ENCODE peak calls at places on chromosomes 2 and 18, in four cellular contexts. One of them, this sample, is unnamed.

GRCh38 chr2:231998046-231998445 is 36.5 kb downstream of the DIS3L2 start:
- DNase-seq in upper lobe of left lung: no peak
- DNase-seq in stomach: no peak
- DNase-seq in Calu3: no peak
- DNase-seq in this sample: no peak

GRCh38 chr2:102120261-102121259 is 22.0 kb upstream of the IL1R1 start:
- DNase-seq in stomach: peak; percentile 60
- DNase-seq in upper lobe of left lung: no peak
- DNase-seq in Calu3: no peak
- DNase-seq in this sample: no peak

GRCh38 chr2:176390276-176390675 is 121.0 kb downstream of the MTX2 start:
- DNase-seq in upper lobe of left lung: no peak
- DNase-seq in Calu3: no peak
- DNase-seq in stomach: no peak
- DNase-seq in this sample: no peak

GRCh38 chr2:234355798-234356365 is 141.0 kb downstream of the ARL4C start:
- DNase-seq in stomach: no peak
- DNase-seq in upper lobe of left lung: no peak
- DNase-seq in Calu3: no peak
- DNase-seq in this sample: no peak

GRCh38 chr18:77650799-77651385 is 401.2 kb downstream of the GALR1 start:
- DNase-seq in stomach: peak; percentile 57
- DNase-seq in Calu3: no peak
- DNase-seq in upper lobe of left lung: peak; percentile 67
- DNase-seq in this sample: peak; percentile 83

GRCh38 chr2:68320118-68320641 is 431 bp upstream of the CNRIP1 start:
- DNase-seq in Calu3: no peak
- DNase-seq in upper lobe of left lung: no peak
- DNase-seq in stomach: no peak
- DNase-seq in this sample: no peak

GRCh38 chr2:67752964-67753363 is 309.8 kb downstream of the C1D start:
- DNase-seq in stomach: no peak
- DNase-seq in Calu3: no peak
- DNase-seq in upper lobe of left lung: no peak
- DNase-seq in this sample: no peak

GRCh38 chr2:63950414-63950813 is 68.8 kb downstream of the VPS54 start:
- DNase-seq in Calu3: no peak
- DNase-seq in upper lobe of left lung: no peak
- DNase-seq in stomach: no peak
- DNase-seq in this sample: no peak

GRCh38 chr2:10865841-10866240 is 45.9 kb upstream of the KCNF1 start:
- DNase-seq in stomach: no peak
- DNase-seq in Calu3: no peak
- DNase-seq in upper lobe of left lung: no peak
- DNase-seq in this sample: no peak

GRCh38 chr18:55317832-55318231 is 270.2 kb downstream of the TCF4 start:
- DNase-seq in upper lobe of left lung: no peak
- DNase-seq in Calu3: no peak
- DNase-seq in stomach: no peak
- DNase-seq in this sample: no peak

GRCh38 chr2:95347681-95348608 is 50.8 kb downstream of the KCNIP3 start:
- DNase-seq in stomach: peak; percentile 23
- DNase-seq in Calu3: no peak
- DNase-seq in upper lobe of left lung: peak; percentile 17
- DNase-seq in this sample: no peak

GRCh38 chr2:182542501-182543258 is 115.8 kb upstream of the PDE1A start:
- DNase-seq in stomach: no peak
- DNase-seq in Calu3: no peak
- DNase-seq in upper lobe of left lung: no peak
- DNase-seq in this sample: no peak

GRCh38 chr2:43848174-43848573 is 9.4 kb downstream of the ABCG8 start:
- DNase-seq in upper lobe of left lung: no peak
- DNase-seq in stomach: no peak
- DNase-seq in Calu3: no peak
- DNase-seq in this sample: peak; percentile 12

GRCh38 chr18:13136056-13136688 is 82.4 kb upstream of the LDLRAD4 start:
- DNase-seq in upper lobe of left lung: no peak
- DNase-seq in Calu3: peak; percentile 34
- DNase-seq in stomach: no peak
- DNase-seq in this sample: peak; percentile 62

GRCh38 chr2:109260886-109261700 is 132.1 kb downstream of the SH3RF3 start:
- DNase-seq in stomach: no peak
- DNase-seq in Calu3: no peak
- DNase-seq in upper lobe of left lung: peak; percentile 39
- DNase-seq in this sample: no peak

GRCh38 chr2:232492236-232492848 is 4.7 kb upstream of the ECEL1 start:
- DNase-seq in upper lobe of left lung: no peak
- DNase-seq in Calu3: no peak
- DNase-seq in stomach: no peak
- DNase-seq in this sample: no peak

GRCh38 chr2:1582891-1583341 is 161.4 kb downstream of the PXDN start:
- DNase-seq in stomach: no peak
- DNase-seq in upper lobe of left lung: no peak
- DNase-seq in Calu3: no peak
- DNase-seq in this sample: no peak

GRCh38 chr2:120177011-120177621 is 46.1 kb downstream of the TMEM185B start:
- DNase-seq in stomach: peak; percentile 47
- DNase-seq in Calu3: no peak
- DNase-seq in upper lobe of left lung: peak; percentile 65
- DNase-seq in this sample: peak; percentile 76

GRCh38 chr18:477565-477964 is 22.9 kb downstream of the COLEC12 start:
- DNase-seq in Calu3: peak; percentile 66
- DNase-seq in upper lobe of left lung: peak; percentile 51
- DNase-seq in stomach: peak; percentile 53
- DNase-seq in this sample: peak; percentile 38

GRCh38 chr2:37425408-37425807 is 81.0 kb downstream of the QPCT start:
- DNase-seq in Calu3: no peak
- DNase-seq in stomach: no peak
- DNase-seq in upper lobe of left lung: no peak
- DNase-seq in this sample: no peak

GRCh38 chr2:60450488-60450887 is 103.0 kb downstream of the BCL11A start:
- DNase-seq in upper lobe of left lung: no peak
- DNase-seq in Calu3: no peak
- DNase-seq in stomach: no peak
- DNase-seq in this sample: no peak
- TF ChIP-seq CTCF in upper lobe of left lung: no peak
- TF ChIP-seq CTCF in Calu3: no peak
- TF ChIP-seq CTCF in stomach: no peak
- TF ChIP-seq CTCF in this sample: no peak

DNA sequence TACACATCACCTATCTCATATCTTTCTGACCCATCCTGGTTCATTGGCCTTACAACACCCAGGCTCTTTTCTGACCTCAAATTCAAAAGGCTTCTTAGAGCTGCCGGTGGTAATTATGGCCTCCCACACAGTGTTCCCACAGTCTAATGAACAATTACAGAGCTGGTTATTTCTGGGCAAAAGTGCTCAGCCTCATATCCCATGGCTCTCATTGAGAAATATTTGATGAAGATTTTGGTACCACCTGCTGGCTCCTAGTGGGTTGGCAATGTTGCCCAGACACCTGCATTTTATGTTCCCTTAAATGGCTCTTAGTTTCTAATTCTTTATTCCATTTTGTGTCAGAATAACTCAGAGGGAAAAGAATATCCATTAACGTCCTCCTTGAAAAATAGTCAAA is 20.1 kb upstream of the SCYGR2 start:
- DNase-seq in stomach: no peak
- DNase-seq in Calu3: no peak
- DNase-seq in upper lobe of left lung: no peak
- DNase-seq in this sample: no peak
- TF ChIP-seq CTCF in stomach: no peak
- TF ChIP-seq CTCF in Calu3: no peak
- TF ChIP-seq CTCF in upper lobe of left lung: no peak
- TF ChIP-seq CTCF in this sample: no peak

GRCh38 chr2:12918138-12918840 is 201.6 kb downstream of the TRIB2 start:
- DNase-seq in stomach: no peak
- DNase-seq in Calu3: no peak
- DNase-seq in upper lobe of left lung: no peak
- DNase-seq in this sample: no peak
- TF ChIP-seq CTCF in stomach: no peak
- TF ChIP-seq CTCF in Calu3: no peak
- TF ChIP-seq CTCF in upper lobe of left lung: no peak
- TF ChIP-seq CTCF in this sample: no peak

DNA sequence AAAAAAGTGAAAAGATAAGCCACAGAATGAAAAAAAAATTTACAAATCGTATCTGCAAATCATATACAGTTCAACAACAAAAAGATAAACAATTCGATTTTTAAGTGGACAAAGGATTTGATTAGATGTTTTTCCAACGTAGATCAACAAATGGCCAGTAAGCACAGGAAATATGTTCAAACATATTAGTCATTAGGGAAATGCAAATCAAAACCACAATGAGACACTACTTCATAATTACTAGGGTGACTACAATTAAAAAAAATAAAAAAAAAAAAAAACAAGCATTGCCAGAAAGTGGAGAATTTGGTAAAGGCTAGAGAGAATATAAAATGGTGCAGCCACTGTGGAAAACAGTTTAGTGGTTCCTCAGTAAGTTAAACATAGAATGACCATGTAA is 38.3 kb upstream of the RNU4ATAC start:
- DNase-seq in upper lobe of left lung: no peak
- DNase-seq in Calu3: no peak
- DNase-seq in stomach: no peak
- DNase-seq in this sample: no peak
- TF ChIP-seq CTCF in upper lobe of left lung: no peak
- TF ChIP-seq CTCF in Calu3: no peak
- TF ChIP-seq CTCF in stomach: no peak
- TF ChIP-seq CTCF in this sample: no peak

GRCh38 chr2:26033769-26034596 is at the start of gene RAB10:
- DNase-seq in Calu3: peak; percentile 99
- DNase-seq in stomach: peak; percentile 100
- DNase-seq in upper lobe of left lung: peak; percentile 99
- DNase-seq in this sample: peak; percentile 98
- TF ChIP-seq CTCF in Calu3: no peak
- TF ChIP-seq CTCF in stomach: no peak
- TF ChIP-seq CTCF in upper lobe of left lung: no peak
- TF ChIP-seq CTCF in this sample: no peak

DNA sequence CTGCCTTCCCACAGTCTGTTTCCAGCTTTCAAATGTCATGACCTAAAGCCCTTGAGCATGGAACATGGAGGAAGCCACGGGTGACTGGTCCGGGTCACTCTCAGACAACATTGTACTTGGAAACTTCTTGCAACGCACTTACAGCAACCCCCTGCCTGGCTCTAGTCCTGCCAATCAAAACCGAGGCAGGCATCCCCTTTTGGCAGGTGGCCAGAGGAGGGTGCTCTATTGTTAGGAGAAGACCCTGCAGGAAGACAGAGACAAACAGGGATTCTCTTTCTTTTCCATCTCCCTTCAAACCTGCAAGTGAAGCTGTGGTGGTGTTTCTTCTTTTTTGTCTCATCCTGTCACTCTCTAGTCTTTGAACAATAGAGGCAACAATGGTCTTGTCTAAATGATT is 667.2 kb downstream of the ZEB2 start:
- DNase-seq in upper lobe of left lung: no peak
- DNase-seq in Calu3: no peak
- DNase-seq in stomach: no peak
- DNase-seq in this sample: no peak
- TF ChIP-seq CTCF in upper lobe of left lung: no peak
- TF ChIP-seq CTCF in Calu3: no peak
- TF ChIP-seq CTCF in stomach: no peak
- TF ChIP-seq CTCF in this sample: no peak

DNA sequence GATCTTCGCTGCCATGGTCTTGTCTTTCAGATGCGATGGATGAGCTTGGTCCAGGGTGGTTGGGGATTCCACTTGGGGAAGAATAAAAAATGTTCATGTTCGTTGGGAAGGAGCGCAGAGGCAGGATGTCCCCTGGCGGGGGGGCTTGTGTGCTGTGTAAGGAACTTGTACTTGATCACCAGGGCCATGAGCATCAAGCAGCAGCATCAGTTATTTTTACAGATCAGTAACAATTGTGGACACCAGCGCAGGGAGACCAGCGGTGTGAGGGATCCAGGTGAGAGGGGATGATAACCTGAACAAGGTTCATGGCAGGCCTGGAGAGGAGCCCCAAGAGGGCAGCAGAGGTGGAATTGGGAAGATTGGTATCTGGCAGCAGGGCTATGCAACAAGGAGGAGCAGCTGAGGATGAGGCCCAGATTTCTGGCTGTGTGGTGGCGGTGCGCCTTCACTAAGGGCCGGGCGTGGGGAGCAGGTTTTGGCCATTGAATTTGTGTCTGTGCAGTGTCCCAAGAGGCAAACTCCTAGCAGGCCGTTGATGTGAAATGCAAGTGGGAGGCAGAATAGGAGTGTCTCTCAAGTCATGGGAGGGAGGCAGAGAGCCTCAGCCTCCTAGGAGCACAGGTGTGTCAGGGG is 3.9 kb downstream of the CNNM3 start:
- DNase-seq in Calu3: no peak
- DNase-seq in stomach: no peak
- DNase-seq in upper lobe of left lung: no peak
- DNase-seq in this sample: no peak
- TF ChIP-seq CTCF in Calu3: peak; percentile 9
- TF ChIP-seq CTCF in stomach: no peak
- TF ChIP-seq CTCF in upper lobe of left lung: no peak
- TF ChIP-seq CTCF in this sample: no peak

This sample was measured in GM13977.